ENCODE peak calls at places on chromosome 2, in four cellular contexts. D is tibial artery, F is adrenal gland, L is right atrium auricular region. U is an unnamed sample. For H3K36me3 and H3K27me3, the result is how much of the 10 kb centered on the place peaks cover.

GRCh38 chr2:29810956-29811355 is 110.4 kb downstream of the ALK start:
- DNase-seq in D (no peak), L (no peak), F (no peak), U (no peak)

GRCh38 chr2:157789933-157790511 is 86.1 kb downstream of the ACVR1 start:
- DNase-seq in F (no peak), D (peak), L (peak), U (no peak)

GRCh38 chr2:180289627-180290026 is 282.5 kb upstream of the CWC22 start:
- DNase-seq in F (no peak), L (no peak), D (no peak), U (no peak)

GRCh38 chr2:96602330-96602823 is 35.7 kb downstream of the KANSL3 start:
- DNase-seq in D (no peak), L (no peak), F (no peak), U (no peak)

GRCh38 chr2:171178993-171179392 is 18.3 kb upstream of the TLK1 start:
- DNase-seq in F (no peak), L (no peak), D (no peak), U (no peak)

GRCh38 chr2:55888941-55889340 is 34.6 kb downstream of the EFEMP1 start:
- DNase-seq in F (no peak), D (peak), L (no peak), U (no peak)

GRCh38 chr2:182920631-182921056 is 54.2 kb upstream of the FRZB start:
- DNase-seq in L (no peak), F (no peak), D (no peak), U (no peak)

GRCh38 chr2:138827426-138828054 is 47.4 kb upstream of the NXPH2 start:
- DNase-seq in F (peak), L (no peak), D (no peak), U (peak)

GRCh38 chr2:45008296-45009129 is 739 bp downstream of the SIX2 start:
- DNase-seq in L (no peak), F (no peak), D (no peak), U (no peak)

GRCh38 chr2:157746234-157746950 is 117.7 kb upstream of the ACVR1C start:
- DNase-seq in L (no peak), F (no peak), D (no peak), U (no peak)

GRCh38 chr2:119246884-119247843 is 23.5 kb downstream of the STEAP3 start:
- DNase-seq in D (no peak), F (no peak), L (no peak), U (no peak)

GRCh38 chr2:172600644-172601043 is 44.8 kb downstream of the PDK1 start:
- DNase-seq in D (no peak), L (no peak), F (no peak), U (no peak)

DNA sequence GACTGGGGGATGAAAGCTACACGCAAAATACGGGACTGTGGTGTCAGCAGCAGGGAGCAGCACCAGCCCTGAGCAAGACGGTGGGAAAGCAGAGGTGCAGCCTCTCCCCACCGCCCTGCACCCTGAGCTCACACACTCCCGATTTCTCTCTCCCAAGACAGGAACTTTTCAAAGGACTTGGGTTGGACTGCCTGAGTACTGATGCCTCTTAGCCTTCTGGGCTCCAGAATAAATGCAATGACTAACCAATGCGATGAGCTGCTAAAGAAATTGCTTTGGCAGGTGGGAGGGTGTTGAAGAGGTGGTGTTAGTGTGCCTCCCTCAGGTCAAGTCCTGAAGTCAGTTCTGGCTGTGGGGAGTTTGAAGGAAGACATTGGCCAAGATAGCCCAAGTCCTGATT is 9.6 kb downstream of the TRIM54 start:
- DNase-seq in L (no peak), D (no peak), F (no peak), U (no peak)
- TF ChIP-seq CTCF in L (no peak), D (no peak), F (no peak), U (no peak)

DNA sequence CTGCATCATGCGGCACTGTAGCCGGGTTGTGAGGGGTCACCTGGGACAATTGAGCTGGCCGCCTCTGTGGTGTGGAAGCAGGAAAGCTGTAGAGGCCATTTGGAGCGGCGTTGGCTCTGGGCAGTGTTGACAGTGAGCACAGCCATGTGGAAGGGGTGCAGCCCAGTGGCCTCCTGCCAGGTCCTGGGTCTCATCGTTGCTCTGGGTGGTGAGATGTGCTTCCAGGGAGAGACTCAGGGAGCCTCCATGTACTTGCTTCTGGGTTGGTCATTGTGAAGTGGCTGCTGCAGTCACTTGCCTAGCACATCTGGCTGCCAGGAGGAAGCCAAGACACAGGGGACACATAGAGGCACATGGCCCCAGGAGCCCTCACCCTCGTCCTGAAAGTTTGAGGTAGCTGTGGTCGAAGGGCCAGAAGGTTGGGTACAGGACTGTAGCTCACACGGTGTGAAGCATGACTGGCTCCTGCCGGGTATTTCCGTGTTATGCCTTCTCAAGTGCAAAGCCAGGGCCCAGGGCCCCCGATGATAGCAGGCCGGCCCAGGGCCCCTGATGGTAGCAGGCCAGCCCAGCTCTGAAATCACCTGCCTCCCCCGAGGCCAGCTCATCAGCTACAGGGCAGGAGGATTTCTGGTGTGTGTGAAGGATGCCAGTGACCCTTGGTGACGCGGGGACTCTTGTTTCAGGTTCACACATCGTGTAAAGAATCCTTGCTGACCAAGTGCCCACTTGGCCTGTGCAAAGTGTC is 82.6 kb downstream of the DGKD start:
- DNase-seq in F (no peak), L (no peak), D (peak), U (no peak)
- H3K36me3 ChIP-seq in F (under half), L (half or more), D (under half), U (under half)

GRCh38 chr2:111251711-111252110 is 131.0 kb downstream of the BCL2L11 start:
- DNase-seq in L (no peak), F (no peak), D (no peak), U (no peak)
- H3K27me3 ChIP-seq in L (under half), F (under half), D (under half), U (under half)

DNA sequence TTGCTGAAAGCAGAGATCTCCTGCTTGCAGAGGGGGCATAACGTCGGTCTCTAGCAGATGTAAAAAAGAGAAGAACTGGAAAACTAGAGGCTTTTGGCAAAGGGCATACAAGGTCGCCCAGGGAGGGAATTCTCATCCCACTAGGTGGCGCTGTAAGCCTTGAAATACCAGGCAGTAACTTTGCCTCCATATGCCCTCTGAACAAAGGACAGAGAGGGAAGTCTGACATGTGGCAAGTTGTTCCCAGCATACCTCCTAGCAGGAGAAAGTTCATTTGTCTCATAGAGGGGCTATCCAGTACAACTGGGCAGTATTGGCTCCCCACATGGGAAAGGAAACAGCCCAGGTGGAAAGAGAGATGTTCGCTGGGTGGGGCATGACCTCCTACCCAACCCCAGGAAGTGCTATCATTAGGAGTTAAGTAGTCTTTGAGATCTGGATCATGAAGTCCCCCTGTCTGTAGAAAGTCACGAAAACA is 40.0 kb downstream of the STK17B start:
- DNase-seq in D (peak), F (peak), L (no peak), U (no peak)
- TF ChIP-seq CTCF in D (no peak), F (peak), L (peak), U (peak)

GRCh38 chr2:241607162-241607885 is 29.6 kb downstream of the THAP4 start:
- DNase-seq in D (no peak), F (no peak), L (no peak), U (no peak)

GRCh38 chr2:241608881-241609280 is 28.1 kb downstream of the THAP4 start:
- DNase-seq in L (no peak), F (no peak), D (no peak), U (no peak)

GRCh38 chr2:241602720-241603119 is 34.2 kb downstream of the THAP4 start:
- DNase-seq in F (no peak), L (no peak), D (no peak), U (no peak)

GRCh38 chr2:241603686-241604085 is 33.3 kb downstream of the THAP4 start:
- DNase-seq in L (no peak), F (no peak), D (no peak), U (no peak)

DNA sequence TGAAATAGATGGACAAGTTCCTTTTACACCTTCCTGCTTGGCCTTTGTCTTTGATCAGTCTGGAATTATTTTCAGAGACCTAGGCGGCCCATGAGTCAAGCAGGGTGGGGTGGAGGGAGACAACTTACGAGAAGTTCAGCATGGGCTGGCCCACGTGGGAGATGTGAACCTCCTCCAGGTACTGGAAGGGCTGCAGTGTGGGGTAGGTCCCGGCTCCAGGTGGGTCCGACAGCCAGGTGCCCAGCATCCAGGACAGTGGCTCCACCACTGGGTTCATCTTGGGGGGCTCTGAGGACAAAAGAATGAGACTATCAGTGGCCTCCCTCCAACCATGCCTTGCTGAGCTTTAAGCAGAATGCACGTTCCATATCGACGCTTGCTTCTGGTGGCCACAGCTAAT is 30.8 kb downstream of the THAP4 start:
- DNase-seq in F (no peak), D (no peak), L (no peak), U (no peak)
- H3K36me3 ChIP-seq in F (under half), D (under half), L (under half), U (under half)

GRCh38 chr2:94993176-94994062 is 32.1 kb upstream of the MAL start:
- DNase-seq in L (no peak), F (no peak), D (no peak), U (no peak)
- H3K27me3 ChIP-seq in L (under half), F (under half), D (under half), U (under half)

DNA sequence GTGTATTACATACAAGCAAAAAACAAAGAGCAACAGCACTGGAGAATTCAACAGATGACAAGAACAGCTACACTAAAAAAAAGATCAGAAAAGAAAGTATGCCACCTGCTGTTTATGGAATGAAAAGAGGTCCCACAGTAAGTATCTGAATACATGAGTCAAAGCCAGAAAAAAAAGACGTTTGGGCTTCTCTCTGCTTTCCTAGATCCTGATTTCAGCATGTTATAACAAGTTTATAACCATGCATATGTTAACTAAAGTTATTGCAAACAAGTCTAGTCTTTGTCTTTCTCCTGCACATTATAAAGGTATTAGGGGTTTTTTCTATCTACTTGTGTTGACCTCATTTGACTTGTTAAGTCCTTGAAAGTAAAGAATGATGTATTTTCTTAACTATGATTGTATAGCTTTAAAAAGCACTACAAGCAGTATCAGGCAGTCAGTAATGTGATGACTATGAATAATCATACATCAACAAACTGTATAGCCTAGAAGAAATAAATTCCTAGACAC is 108.5 kb upstream of the COL5A2 start:
- DNase-seq in D (no peak), L (no peak), F (no peak), U (peak)
- TF ChIP-seq CTCF in D (peak), L (peak), F (peak), U (peak)

DNA sequence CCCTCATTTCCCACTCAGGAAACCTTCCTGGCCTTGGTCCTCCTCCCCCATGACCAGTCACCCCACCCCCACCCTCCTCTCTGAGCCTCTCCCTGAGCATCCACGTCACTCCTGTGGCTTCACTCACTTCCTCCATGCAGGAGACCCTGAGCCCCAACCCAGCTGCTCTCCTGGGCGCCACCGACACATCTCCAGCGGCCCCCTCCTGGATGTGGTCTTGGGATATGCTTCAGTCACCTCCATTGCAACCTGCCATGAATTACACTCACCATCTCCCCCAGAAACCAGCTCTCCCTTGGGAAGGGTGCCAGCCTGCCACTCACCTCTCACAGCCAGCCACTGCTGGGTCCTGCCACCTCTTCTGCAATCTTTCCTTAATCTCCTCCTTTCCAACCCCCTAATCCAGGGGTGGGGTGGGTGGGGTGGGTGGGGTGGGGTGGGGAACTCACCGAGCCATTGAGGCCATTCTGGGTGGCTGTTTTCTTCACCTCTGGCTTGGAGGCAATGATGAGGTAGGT is 44.8 kb downstream of the CENPO start:
- DNase-seq in D (no peak), F (no peak), L (no peak), U (no peak)
- H3K36me3 ChIP-seq in D (under half), F (under half), L (under half), U (under half)

GRCh38 chr2:219448776-219449476 is 14.3 kb downstream of the SPEG start:
- DNase-seq in L (no peak), D (no peak), F (no peak), U (no peak)
- H3K27me3 ChIP-seq in L (under half), D (under half), F (under half), U (under half)

DNA sequence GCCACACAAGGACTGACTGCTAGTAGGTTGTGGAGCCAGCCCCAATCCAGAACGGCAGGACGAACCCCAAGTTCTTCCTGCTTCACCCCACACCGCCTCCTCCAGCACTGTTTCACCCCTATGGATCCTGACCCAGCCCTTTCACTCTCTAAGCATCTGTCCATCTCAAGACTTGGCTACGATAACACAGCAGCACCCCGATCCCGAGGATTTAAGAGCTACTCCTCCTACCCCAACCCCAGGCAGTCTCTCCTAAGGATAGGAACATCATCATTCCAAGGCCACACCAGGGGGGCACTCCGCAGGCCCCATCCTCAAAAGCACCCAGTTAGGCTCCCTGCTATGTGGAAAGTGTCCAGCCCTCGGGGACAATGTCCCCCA is 651 bp downstream of the KCTD18 start:
- DNase-seq in F (peak), L (no peak), D (no peak), U (no peak)
- TF ChIP-seq CTCF in F (no peak), L (no peak), D (no peak), U (no peak)

U was measured in BJ.